ENCODE peak calls at places on chromosomes 1 and 21, in five cellular contexts. X is esophagus squamous epithelium; C is prostate gland; E is HCT116; R is CD8-positive, alpha-beta T cell. G is an unnamed sample.
A peak's percentile ranks its signal among the peaks of the same experiment; 100 is the strongest.

GRCh38 chr1:157170677-157171515 is 32.7 kb upstream of the ETV3 start:
- DNase-seq in X (no peak), C (no peak), E (peak; percentile 64), R (peak; percentile 42), G (no peak)

GRCh38 chr21:39004776-39005605 is 178.3 kb downstream of the PSMG1 start:
- DNase-seq in X (no peak), C (no peak), E (no peak), R (no peak), G (peak; percentile 72)

GRCh38 chr1:2374260-2375155 is 16.8 kb downstream of the MORN1 start:
- DNase-seq in X (no peak), C (no peak), E (no peak), R (no peak), G (no peak)

GRCh38 chr21:28111151-28111619 is 881.5 kb downstream of the LTN1 start:
- DNase-seq in X (no peak), C (no peak), E (no peak), R (no peak), G (no peak)

GRCh38 chr1:94273111-94273510 is 35.7 kb upstream of the ARHGAP29 start:
- DNase-seq in X (no peak), C (no peak), E (no peak), R (no peak), G (no peak)

GRCh38 chr1:81329061-81329460 is 471.7 kb upstream of the ADGRL2 start:
- DNase-seq in X (no peak), C (no peak), E (no peak), R (no peak), G (no peak)

GRCh38 chr1:42436794-42437458 is 18.9 kb downstream of the ZMYND12 start:
- DNase-seq in X (no peak), C (no peak), E (no peak), R (no peak), G (no peak)

GRCh38 chr1:118859999-118860398 is 128.1 kb downstream of the TBX15 start:
- DNase-seq in X (no peak), C (no peak), E (no peak), R (no peak), G (no peak)

GRCh38 chr1:186531561-186532165 is 70.7 kb upstream of the PDC start:
- DNase-seq in X (no peak), C (no peak), E (no peak), R (no peak), G (no peak)

GRCh38 chr1:15326691-15327530 is 79.9 kb downstream of the FHAD1 start:
- DNase-seq in X (no peak), C (no peak), E (no peak), R (no peak), G (no peak)

GRCh38 chr21:44713846-44714245 is 2.5 kb upstream of the TSPEAR start:
- DNase-seq in X (no peak), C (no peak), E (no peak), R (no peak), G (no peak)

GRCh38 chr1:186839077-186839400 is 10.3 kb downstream of the PLA2G4A start:
- DNase-seq in X (no peak), C (no peak), E (no peak), R (no peak), G (no peak)

GRCh38 chr21:45540601-45540970 is 1.7 kb downstream of the SLC19A1 start:
- DNase-seq in X (no peak), C (no peak), E (no peak), R (no peak), G (no peak)

GRCh38 chr1:235946570-235946981 is 79.9 kb upstream of the LYST start:
- DNase-seq in X (no peak), C (no peak), E (no peak), R (no peak), G (no peak)

GRCh38 chr1:37720231-37721130 is 28.2 kb downstream of the CDCA8 start:
- DNase-seq in X (no peak), C (no peak), E (no peak), R (no peak), G (no peak)

GRCh38 chr1:29527314-29528004 is 291.1 kb downstream of the PTPRU start:
- DNase-seq in X (no peak), C (no peak), E (no peak), R (no peak), G (no peak)

GRCh38 chr1:165772739-165773138 is 4.1 kb upstream of the TMCO1 start:
- DNase-seq in X (no peak), C (no peak), E (no peak), R (no peak), G (no peak)

GRCh38 chr1:241598234-241598633 is 41.9 kb downstream of the CHML start:
- DNase-seq in X (no peak), C (no peak), E (no peak), R (no peak), G (no peak)

GRCh38 chr1:94772230-94772641 is 47.9 kb upstream of the SLC44A3 start:
- DNase-seq in X (no peak), C (no peak), E (no peak), R (no peak), G (no peak)

GRCh38 chr1:22141493-22141892 is 1.4 kb downstream of the WNT4 start:
- DNase-seq in X (no peak), C (no peak), E (no peak), R (no peak), G (no peak)

GRCh38 chr1:179953974-179954493 is 576 bp upstream of the CEP350 start:
- DNase-seq in X (no peak), C (no peak), E (no peak), R (no peak), G (no peak)

GRCh38 chr1:226979115-226979516 is 39.0 kb downstream of the COQ8A start:
- DNase-seq in X (no peak), C (no peak), E (no peak), R (no peak), G (no peak)

GRCh38 chr1:58570817-58571216 is 6.2 kb downstream of the TACSTD2 start:
- DNase-seq in X (no peak), C (no peak), E (no peak), R (no peak), G (no peak)

GRCh38 chr1:89959070-89959654 is 35.7 kb upstream of the ZNF326 start:
- DNase-seq in X (no peak), C (no peak), E (no peak), R (no peak), G (no peak)

GRCh38 chr21:38741092-38741975 is 64.4 kb upstream of the ETS2 start:
- DNase-seq in X (no peak), C (no peak), E (no peak), R (no peak), G (no peak)

GRCh38 chr1:84117868-84118267 is 26.2 kb upstream of the PRKACB start:
- DNase-seq in X (no peak), C (no peak), E (no peak), R (no peak), G (no peak)

GRCh38 chr1:42006836-42007235 is 88.1 kb upstream of the HIVEP3 start:
- DNase-seq in X (no peak), C (no peak), E (no peak), R (no peak), G (no peak)

GRCh38 chr1:170560681-170561285 is 28.8 kb downstream of the GORAB start:
- DNase-seq in X (no peak), C (no peak), E (no peak), R (no peak), G (no peak)

GRCh38 chr1:168081373-168082007 is 55.2 kb downstream of the GPR161 start:
- DNase-seq in X (no peak), C (no peak), E (no peak), R (no peak), G (no peak)

GRCh38 chr1:10475510-10475909 is 760 bp downstream of the PEX14 start:
- DNase-seq in X (no peak), C (no peak), E (no peak), R (no peak), G (no peak)

GRCh38 chr1:10474613-10475507 is at the start of gene PEX14:
- DNase-seq in X (peak; percentile 27), C (peak; percentile 60), E (peak; percentile 75), R (peak; percentile 84), G (peak; percentile 81)

GRCh38 chr1:10480614-10481013 is 5.9 kb downstream of the PEX14 start:
- DNase-seq in X (no peak), C (no peak), E (no peak), R (no peak), G (no peak)

GRCh38 chr1:10484519-10484918 is 9.8 kb downstream of the PEX14 start:
- DNase-seq in X (no peak), C (no peak), E (no peak), R (no peak), G (no peak)

DNA sequence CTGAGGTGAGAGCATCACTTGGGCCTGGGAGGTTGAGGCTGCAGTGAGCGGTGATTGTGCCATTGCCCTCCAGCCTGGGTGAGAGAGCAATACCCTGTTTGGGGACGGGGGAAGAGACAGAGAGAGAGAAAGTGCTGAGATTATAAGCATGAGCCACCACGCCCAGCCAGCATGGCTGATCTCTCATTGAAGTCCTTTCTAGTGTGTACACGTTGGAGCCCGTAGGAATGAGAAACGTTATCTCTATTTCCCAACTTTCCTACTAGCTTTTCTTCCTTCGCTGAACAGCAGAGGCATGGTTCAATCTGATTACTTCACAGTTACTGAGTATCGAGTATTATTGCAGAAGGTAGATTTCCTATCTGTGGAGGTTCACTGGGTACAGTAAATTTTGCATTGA is 4.5 kb downstream of the PEX14 start:
- DNase-seq in X (no peak), C (no peak), E (no peak), R (no peak), G (no peak)
- H3K4me3 ChIP-seq in X (no peak overlapping the region), C (no peak overlapping the region), E (no peak overlapping the region), R (no peak overlapping the region), G (no peak overlapping the region)

GRCh38 chr1:218394416-218394815 is 49.3 kb downstream of the TGFB2 start:
- DNase-seq in X (no peak), C (no peak), E (no peak), R (no peak), G (no peak)
- H3K4me3 ChIP-seq in X (no peak overlapping the region), C (no peak overlapping the region), E (no peak overlapping the region), R (no peak overlapping the region), G (no peak overlapping the region)

GRCh38 chr1:110626890-110627289 is 20.7 kb upstream of the KCNA2 start:
- DNase-seq in X (no peak), C (no peak), E (no peak), R (no peak), G (no peak)
- H3K4me3 ChIP-seq in X (no peak overlapping the region), C (no peak overlapping the region), E (no peak overlapping the region), R (no peak overlapping the region), G (no peak overlapping the region)

GRCh38 chr1:69573911-69574310 is 6.2 kb downstream of the LRRC7 start:
- DNase-seq in X (no peak), C (no peak), E (no peak), R (no peak), G (no peak)

GRCh38 chr1:69568435-69569280 is 936 bp downstream of the LRRC7 start:
- DNase-seq in X (no peak), C (no peak), E (no peak), R (no peak), G (no peak)

GRCh38 chr1:69569281-69569970 is 1.7 kb downstream of the LRRC7 start:
- DNase-seq in X (no peak), C (no peak), E (no peak), R (no peak), G (no peak)

GRCh38 chr1:69569983-69570755 is 2.4 kb downstream of the LRRC7 start:
- DNase-seq in X (no peak), C (no peak), E (no peak), R (no peak), G (no peak)

DNA sequence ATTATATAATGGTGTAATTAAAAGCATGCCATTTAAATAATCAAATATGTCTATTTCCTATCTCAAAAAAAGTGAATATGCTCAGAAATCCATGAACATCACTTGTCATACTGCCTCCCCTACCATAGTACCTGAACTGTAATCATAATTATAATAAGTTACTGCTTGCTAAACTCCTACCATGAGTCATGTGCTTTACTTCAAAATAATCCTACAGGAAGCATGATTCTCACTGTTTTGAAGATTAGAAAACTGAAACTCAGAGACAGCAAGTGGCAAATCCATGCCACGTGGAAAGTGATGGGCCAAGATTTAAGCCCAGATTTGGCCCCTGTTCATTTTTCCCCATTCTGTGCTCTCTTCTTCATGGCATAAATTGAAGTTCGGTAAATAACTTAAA is 5.2 kb downstream of the LRRC7 start:
- DNase-seq in X (no peak), C (no peak), E (no peak), R (no peak), G (no peak)
- H3K4me3 ChIP-seq in X (no peak overlapping the region), C (no peak overlapping the region), E (no peak overlapping the region), R (no peak overlapping the region), G (no peak overlapping the region)

G was measured in Jurkat, Clone E6-1.